ENCODE peak calls at places on chromosomes 6 and 20, in five cellular contexts. J is PC-3, M is HepG2, H is PC-9, C is GM12878. A is an unnamed sample.

GRCh38 chr6:113122060-113122459 is 735.1 kb upstream of the MARCKS start:
- DNase-seq in M (peak), H (peak), J (peak), C (no peak), A (peak)

GRCh38 chr6:24183584-24183983 is 57.6 kb downstream of the NRSN1 start:
- DNase-seq in J (no peak), M (no peak), C (no peak), H (no peak), A (no peak)

GRCh38 chr20:32203556-32204484 is 3.7 kb downstream of the PLAGL2 start:
- DNase-seq in C (no peak), H (peak), J (no peak), M (no peak), A (no peak)

GRCh38 chr6:11343963-11344714 is 111.7 kb upstream of the NEDD9 start:
- DNase-seq in J (peak), H (peak), C (no peak), M (peak), A (no peak)

GRCh38 chr6:137233561-137234504 is 14.6 kb upstream of the IFNGR1 start:
- DNase-seq in M (peak), J (peak), H (peak), C (no peak), A (no peak)

GRCh38 chr6:155030148-155030720 is 35.1 kb downstream of the TIAM2 start:
- DNase-seq in M (no peak), J (no peak), C (no peak), H (no peak), A (no peak)

GRCh38 chr20:7744411-7744810 is 195.8 kb downstream of the HAO1 start:
- DNase-seq in H (no peak), M (no peak), C (no peak), J (peak), A (no peak)

GRCh38 chr6:15754706-15755079 is 91.9 kb upstream of the DTNBP1 start:
- DNase-seq in H (no peak), M (no peak), C (no peak), J (no peak), A (no peak)

GRCh38 chr6:21087188-21087587 is 506.4 kb upstream of the SOX4 start:
- DNase-seq in C (no peak), H (no peak), J (no peak), M (no peak), A (no peak)

GRCh38 chr6:117615981-117616961 is 14.0 kb upstream of the GOPC start:
- DNase-seq in J (no peak), C (no peak), M (no peak), H (peak), A (peak)

GRCh38 chr20:51456511-51457280 is 85.8 kb downstream of the NFATC2 start:
- DNase-seq in J (peak), C (no peak), M (peak), H (peak), A (peak)

GRCh38 chr20:10352934-10353866 is 80.8 kb downstream of the MKKS start:
- DNase-seq in M (peak), H (no peak), C (no peak), J (no peak), A (peak)

GRCh38 chr6:149235130-149235561 is 82.4 kb upstream of the TAB2 start:
- DNase-seq in M (peak), H (peak), J (peak), C (peak), A (no peak)

GRCh38 chr6:490251-491037 is 98.9 kb downstream of the IRF4 start:
- DNase-seq in M (no peak), J (no peak), H (no peak), C (peak), A (no peak)

GRCh38 chr6:161327360-161327953 is 53.6 kb upstream of the AGPAT4 start:
- DNase-seq in M (no peak), J (peak), C (no peak), H (no peak), A (peak)

GRCh38 chr6:38739532-38739931 is 24.4 kb downstream of the DNAH8 start:
- DNase-seq in J (peak), H (no peak), C (no peak), M (no peak), A (no peak)

DNA sequence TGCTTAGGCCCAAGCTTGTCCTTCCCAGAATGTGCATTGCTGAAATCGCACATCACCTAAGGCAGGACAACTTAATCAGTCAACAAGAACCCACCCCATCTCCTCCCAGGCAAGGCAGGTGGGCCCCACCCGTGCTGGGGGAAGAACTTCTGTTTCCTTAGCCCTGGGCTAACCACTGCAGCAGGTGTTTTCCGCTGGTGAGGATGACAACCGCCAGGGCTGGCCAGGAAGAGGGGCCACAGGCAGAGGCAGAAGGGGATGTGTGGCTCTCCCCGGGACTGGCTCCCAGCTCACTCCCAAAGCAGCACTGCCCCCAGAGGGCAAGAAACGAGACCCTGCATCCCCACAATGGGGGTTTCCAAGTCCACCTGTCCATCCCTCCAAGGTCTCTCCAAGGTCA is 168.4 kb upstream of the CST7 start:
- DNase-seq in J (no peak), M (no peak), C (no peak), H (no peak), A (peak)
- TF ChIP-seq CTCF in J (no peak), M (no peak), C (no peak), H (no peak), A (no peak)

GRCh38 chr6:32888576-32888975 is 34.6 kb downstream of the PSMB9 start:
- DNase-seq in J (no peak), M (no peak), C (no peak), H (no peak), A (no peak)

GRCh38 chr6:32895006-32895345 is 41.0 kb downstream of the PSMB9 start:
- DNase-seq in M (no peak), H (no peak), J (no peak), C (no peak), A (no peak)

GRCh38 chr6:32894085-32895005 is 40.4 kb downstream of the PSMB9 start:
- DNase-seq in M (peak), J (peak), C (peak), H (peak), A (peak)
- TF ChIP-seq EZH2 in M (no peak), J (no peak), C (no peak), H (no peak), A (peak)

GRCh38 chr6:26659042-26659359 is 545 bp downstream of the ZNF322 start:
- DNase-seq in M (no peak), H (no peak), C (no peak), J (no peak), A (no peak)

GRCh38 chr6:26657268-26657667 is 2.3 kb downstream of the ZNF322 start:
- DNase-seq in H (no peak), C (no peak), J (no peak), M (no peak), A (no peak)

DNA sequence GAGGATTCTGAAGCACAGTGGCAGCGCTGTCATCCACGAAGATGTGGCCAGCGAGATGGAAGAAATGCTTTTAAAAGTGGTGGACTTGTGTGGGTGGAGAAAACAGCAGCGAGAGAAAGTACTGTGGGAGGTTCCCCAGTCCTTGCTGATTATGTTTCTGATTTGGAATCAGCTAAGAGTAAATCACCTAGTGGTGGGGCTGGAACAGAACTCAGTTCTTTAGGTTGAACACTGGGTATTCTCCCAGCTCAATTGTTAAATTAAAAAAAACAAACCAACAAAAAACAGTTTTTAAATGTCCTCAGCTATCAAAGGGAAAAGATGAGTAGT is 515 bp upstream of the ZNF322 start:
- DNase-seq in J (peak), H (no peak), C (no peak), M (peak), A (no peak)
- TF ChIP-seq CTCF in J (peak), H (no peak), C (peak), M (no peak), A (peak)

GRCh38 chr6:135182993-135183531 is 2.0 kb downstream of the MYB start:
- DNase-seq in C (no peak), H (peak), J (peak), M (no peak), A (peak)
- TF ChIP-seq EZH2 in C (no peak), H (no peak), J (no peak), M (peak), A (peak)

DNA sequence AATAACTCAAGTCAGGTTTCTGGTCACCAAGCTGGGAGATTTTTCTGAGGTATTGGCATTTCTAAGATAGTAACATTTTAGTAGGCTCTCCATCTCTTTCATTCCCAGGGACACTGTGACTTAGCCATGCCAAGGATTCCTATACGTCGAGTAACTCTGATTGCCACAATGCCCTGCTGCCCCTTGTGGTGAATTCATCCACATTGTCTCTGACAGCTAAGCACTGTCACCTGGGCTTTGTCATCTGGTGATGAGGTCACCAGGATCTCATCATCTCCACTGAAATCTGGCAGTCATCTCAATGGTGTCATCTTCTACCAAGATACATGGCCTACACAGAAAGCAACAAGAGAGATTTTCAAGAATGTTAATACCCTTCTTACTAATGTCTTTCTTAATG is 246.6 kb downstream of the CD109 start:
- DNase-seq in M (peak), C (no peak), H (peak), J (peak), A (peak)
- TF ChIP-seq CTCF in M (no peak), C (peak), H (peak), J (peak), A (peak)

DNA sequence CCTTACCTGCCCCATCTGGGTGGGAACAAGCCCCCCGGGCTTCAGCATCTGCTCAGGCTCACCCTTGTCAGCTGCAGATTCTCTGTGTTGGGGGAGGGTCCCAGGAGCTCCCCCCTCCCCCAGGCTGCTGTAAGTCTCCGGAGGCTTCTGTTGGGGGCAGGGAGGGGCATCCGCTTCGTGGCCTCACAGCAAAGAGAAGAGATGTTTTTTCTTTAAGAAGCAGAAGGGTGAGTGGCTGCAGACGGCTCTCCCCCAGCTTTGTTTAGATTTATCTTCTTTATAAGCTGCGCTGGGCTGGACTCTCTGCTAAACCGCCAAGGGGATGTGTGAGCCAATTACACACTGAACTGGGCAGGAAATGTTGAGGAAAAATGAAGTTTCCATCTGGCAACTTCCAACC is 48.7 kb upstream of the GATA5 start:
- DNase-seq in M (no peak), C (no peak), J (no peak), H (no peak), A (peak)
- TF ChIP-seq EZH2 in M (no peak), C (no peak), J (no peak), H (no peak), A (no peak)

GRCh38 chr6:31130751-31131150 is 8.1 kb downstream of the PSORS1C2 start:
- DNase-seq in C (no peak), J (no peak), M (no peak), H (no peak), A (no peak)

GRCh38 chr6:31126416-31127175 is 6.3 kb upstream of the CDSN start:
- DNase-seq in H (no peak), J (no peak), M (no peak), C (no peak), A (no peak)

GRCh38 chr6:31129130-31129529 is 8.9 kb upstream of the CDSN start:
- DNase-seq in C (no peak), J (peak), M (no peak), H (no peak), A (no peak)

GRCh38 chr6:31125586-31126363 is 5.5 kb upstream of the CDSN start:
- DNase-seq in C (no peak), H (no peak), M (no peak), J (peak), A (no peak)

GRCh38 chr6:31128093-31128676 is 7.9 kb upstream of the CDSN start:
- DNase-seq in M (peak), J (peak), H (peak), C (peak), A (peak)
- TF ChIP-seq CTCF in M (peak), J (peak), H (peak), C (peak), A (peak)

DNA sequence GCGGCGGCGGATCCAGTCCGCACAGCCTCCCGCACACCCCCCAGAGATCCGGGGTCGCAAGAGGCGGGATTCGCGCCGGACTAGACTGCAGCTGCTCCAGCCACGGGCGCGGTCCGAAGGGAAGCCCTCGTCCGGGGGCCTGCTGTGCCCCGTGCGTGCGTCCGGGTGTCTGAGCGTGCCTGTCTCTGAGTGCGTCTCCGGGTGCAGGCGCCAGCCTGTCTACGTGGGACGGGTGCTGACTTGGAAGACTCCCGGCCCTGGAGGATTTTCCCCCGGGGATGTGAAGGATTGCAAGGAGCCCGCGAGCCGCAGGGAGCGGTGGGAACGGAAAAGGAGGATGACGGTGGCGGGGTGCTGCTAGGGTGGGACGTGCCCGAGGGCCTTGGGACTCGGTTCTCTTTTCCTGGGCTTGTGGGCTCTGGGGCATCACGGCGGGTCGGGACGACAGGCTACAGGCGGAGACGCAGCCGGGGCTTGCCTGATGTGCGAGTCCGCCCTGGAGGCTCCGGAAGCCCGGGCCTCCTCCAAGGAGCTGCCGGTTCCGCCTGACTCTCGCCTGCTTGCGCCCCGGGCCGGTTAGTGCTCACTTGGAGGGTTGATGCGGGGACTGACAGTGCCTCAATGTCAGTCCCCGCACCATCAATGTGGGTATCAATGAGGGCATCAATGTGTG is 5.7 kb downstream of the MAFB start:
- DNase-seq in H (no peak), J (no peak), M (no peak), C (no peak), A (peak)
- TF ChIP-seq EZH2 in H (no peak), J (no peak), M (no peak), C (no peak), A (peak)

GRCh38 chr6:138382498-138383265 is 5.0 kb downstream of the SMIM28 start:
- DNase-seq in H (peak), M (no peak), J (no peak), C (no peak), A (no peak)

GRCh38 chr6:138383776-138384175 is 6.1 kb downstream of the SMIM28 start:
- DNase-seq in H (peak), J (no peak), M (peak), C (no peak), A (peak)

GRCh38 chr6:138386897-138387296 is 9.2 kb downstream of the SMIM28 start:
- DNase-seq in M (no peak), J (no peak), H (no peak), C (no peak), A (no peak)

GRCh38 chr6:138389551-138389950 is 11.8 kb downstream of the SMIM28 start:
- DNase-seq in J (no peak), C (no peak), M (no peak), H (no peak), A (no peak)

GRCh38 chr6:138387577-138388368 is 10.1 kb downstream of the SMIM28 start:
- DNase-seq in C (no peak), M (peak), J (peak), H (peak), A (no peak)
- TF ChIP-seq CTCF in C (no peak), M (no peak), J (no peak), H (no peak), A (no peak)

A was measured in neural progenitor cell.